ENCODE peak calls at places on chromosomes 7 and 10, in nine cellular contexts. O is GM12878, R is endodermal cell, Z is caudate nucleus, U is astrocyte, N is body of pancreas, D is right lobe of liver, B is fibroblast of lung, A is heart right ventricle. M is an unnamed sample.

GRCh38 chr10:64502936-64503335 is 981.7 kb downstream of the REEP3 start:
- DNase-seq in O (no peak), R (no peak), Z (no peak), U (no peak), N (no peak), D (no peak), B (no peak), A (no peak), M (no peak)

GRCh38 chr10:5563991-5564536 is 39.3 kb downstream of the CALML3 start:
- DNase-seq in O (no peak), R (peak), Z (no peak), U (peak), N (no peak), D (no peak), B (peak), A (no peak), M (peak)

GRCh38 chr10:86391986-86392722 is 25.6 kb upstream of the GRID1 start:
- DNase-seq in O (no peak), R (no peak), Z (no peak), U (no peak), N (no peak), D (no peak), B (no peak), A (no peak), M (no peak)

GRCh38 chr10:14385591-14386201 is 55.0 kb upstream of the FRMD4A start:
- DNase-seq in O (no peak), R (no peak), Z (no peak), U (no peak), N (no peak), D (no peak), B (no peak), A (no peak), M (peak)

GRCh38 chr10:122221958-122222357 is 49.1 kb upstream of the BTBD16 start:
- DNase-seq in O (no peak), R (no peak), Z (no peak), U (no peak), N (no peak), D (no peak), B (no peak), A (no peak), M (no peak)

GRCh38 chr7:66167773-66168367 is 37.3 kb upstream of the TPST1 start:
- DNase-seq in O (no peak), R (no peak), Z (no peak), U (peak), N (no peak), D (no peak), B (peak), A (no peak), M (peak)

GRCh38 chr7:122518488-122518887 is 180.4 kb downstream of the RNF133 start:
- DNase-seq in O (no peak), R (no peak), Z (no peak), U (no peak), N (no peak), D (no peak), B (no peak), A (no peak), M (no peak)

GRCh38 chr10:101609481-101609880 is 21.4 kb downstream of the DPCD start:
- DNase-seq in O (no peak), R (no peak), Z (no peak), U (peak), N (no peak), D (no peak), B (peak), A (no peak), M (no peak)

GRCh38 chr7:100689230-100690135 is 4.6 kb downstream of the GIGYF1 start:
- DNase-seq in O (no peak), R (no peak), Z (no peak), U (no peak), N (no peak), D (peak), B (no peak), A (no peak), M (no peak)

GRCh38 chr7:81857385-81857784 is 87.5 kb upstream of the HGF start:
- DNase-seq in O (no peak), R (no peak), Z (no peak), U (no peak), N (no peak), D (no peak), B (peak), A (no peak), M (peak)

GRCh38 chr7:117389871-117390270 is 37.4 kb downstream of the ASZ1 start:
- DNase-seq in O (no peak), R (no peak), Z (no peak), U (no peak), N (no peak), D (no peak), B (no peak), A (no peak), M (no peak)

GRCh38 chr10:17665742-17666141 is 21.8 kb downstream of the STAM start:
- DNase-seq in O (no peak), R (no peak), Z (no peak), U (peak), N (peak), D (no peak), B (peak), A (no peak), M (no peak)

GRCh38 chr7:74203157-74203556 is 6.6 kb upstream of the LAT2 start:
- DNase-seq in O (no peak), R (peak), Z (no peak), U (peak), N (peak), D (no peak), B (peak), A (no peak), M (peak)

GRCh38 chr7:47461161-47461560 is 120.8 kb downstream of the TNS3 start:
- DNase-seq in O (no peak), R (no peak), Z (no peak), U (peak), N (peak), D (no peak), B (peak), A (peak), M (peak)

GRCh38 chr7:34756691-34757090 is 98.7 kb downstream of the NPSR1 start:
- DNase-seq in O (no peak), R (no peak), Z (no peak), U (no peak), N (no peak), D (no peak), B (no peak), A (no peak), M (no peak)

GRCh38 chr10:26438534-26439269 is 561 bp downstream of the APBB1IP start:
- DNase-seq in O (no peak), R (peak), Z (no peak), U (peak), N (peak), D (peak), B (peak), A (peak), M (peak)

GRCh38 chr7:130273863-130274262 is 7.2 kb downstream of the CPA2 start:
- DNase-seq in O (no peak), R (peak), Z (no peak), U (peak), N (no peak), D (no peak), B (peak), A (no peak), M (peak)

GRCh38 chr7:109136893-109137292 is 567.2 kb downstream of the DNAJB9 start:
- DNase-seq in O (no peak), R (no peak), Z (no peak), U (no peak), N (no peak), D (no peak), B (no peak), A (no peak), M (no peak)

GRCh38 chr7:100157334-100158228 is 942 bp downstream of the TRAPPC14 start:
- DNase-seq in O (no peak), R (peak), Z (no peak), U (peak), N (peak), D (peak), B (peak), A (peak), M (peak)

GRCh38 chr10:127854769-127855583 is 37.8 kb downstream of the CLRN3 start:
- DNase-seq in O (no peak), R (peak), Z (no peak), U (no peak), N (no peak), D (no peak), B (no peak), A (no peak), M (no peak)

GRCh38 chr10:24483701-24484100 is 240.0 kb downstream of the ARHGAP21 start:
- DNase-seq in O (no peak), R (peak), Z (no peak), U (peak), N (peak), D (peak), B (peak), A (no peak), M (peak)

GRCh38 chr10:93379366-93380042 is 102.6 kb downstream of the MYOF start:
- DNase-seq in O (no peak), R (no peak), Z (no peak), U (peak), N (peak), D (no peak), B (peak), A (no peak), M (peak)

GRCh38 chr10:93380043-93380565 is 102.0 kb downstream of the MYOF start:
- DNase-seq in O (no peak), R (no peak), Z (no peak), U (no peak), N (no peak), D (no peak), B (peak), A (no peak), M (no peak)

GRCh38 chr10:93378039-93378438 is 104.1 kb downstream of the MYOF start:
- DNase-seq in O (no peak), R (no peak), Z (no peak), U (no peak), N (no peak), D (no peak), B (no peak), A (no peak), M (no peak)

GRCh38 chr10:93376372-93377296 is 105.5 kb downstream of the MYOF start:
- DNase-seq in O (peak), R (peak), Z (no peak), U (peak), N (peak), D (no peak), B (peak), A (peak), M (peak)
- H3K27ac ChIP-seq in O (no peak), R (no peak), Z (peak), U (peak), N (no peak), D (no peak), B (peak), A (peak), M (peak)

GRCh38 chr7:473211-473734 is 46.4 kb downstream of the PDGFA start:
- DNase-seq in O (no peak), R (no peak), Z (no peak), U (no peak), N (peak), D (peak), B (no peak), A (no peak), M (no peak)

GRCh38 chr7:472640-472957 is 47.0 kb downstream of the PDGFA start:
- DNase-seq in O (no peak), R (no peak), Z (no peak), U (no peak), N (no peak), D (no peak), B (no peak), A (no peak), M (no peak)

GRCh38 chr7:469591-469961 is 50.1 kb downstream of the PDGFA start:
- DNase-seq in O (no peak), R (no peak), Z (no peak), U (no peak), N (no peak), D (peak), B (no peak), A (no peak), M (no peak)

GRCh38 chr7:471866-472639 is 47.6 kb downstream of the PDGFA start:
- DNase-seq in O (no peak), R (no peak), Z (no peak), U (peak), N (peak), D (peak), B (peak), A (peak), M (peak)

GRCh38 chr7:471191-471865 is 48.3 kb downstream of the PDGFA start:
- DNase-seq in O (no peak), R (no peak), Z (no peak), U (no peak), N (no peak), D (no peak), B (no peak), A (no peak), M (no peak)
- H3K27ac ChIP-seq in O (no peak), R (no peak), Z (no peak), U (peak), N (no peak), D (no peak), B (peak), A (peak), M (peak)

GRCh38 chr7:27581906-27582305 is 80.8 kb downstream of the HIBADH start:
- DNase-seq in O (no peak), R (no peak), Z (no peak), U (no peak), N (no peak), D (no peak), B (no peak), A (no peak), M (no peak)

GRCh38 chr7:27586825-27587224 is 75.9 kb downstream of the HIBADH start:
- DNase-seq in O (peak), R (peak), Z (peak), U (no peak), N (peak), D (no peak), B (no peak), A (peak), M (no peak)

GRCh38 chr7:27590421-27590820 is 72.3 kb downstream of the HIBADH start:
- DNase-seq in O (no peak), R (no peak), Z (no peak), U (no peak), N (no peak), D (no peak), B (no peak), A (no peak), M (no peak)

GRCh38 chr7:27587429-27587828 is 75.3 kb downstream of the HIBADH start:
- DNase-seq in O (no peak), R (no peak), Z (no peak), U (no peak), N (no peak), D (no peak), B (no peak), A (no peak), M (no peak)

DNA sequence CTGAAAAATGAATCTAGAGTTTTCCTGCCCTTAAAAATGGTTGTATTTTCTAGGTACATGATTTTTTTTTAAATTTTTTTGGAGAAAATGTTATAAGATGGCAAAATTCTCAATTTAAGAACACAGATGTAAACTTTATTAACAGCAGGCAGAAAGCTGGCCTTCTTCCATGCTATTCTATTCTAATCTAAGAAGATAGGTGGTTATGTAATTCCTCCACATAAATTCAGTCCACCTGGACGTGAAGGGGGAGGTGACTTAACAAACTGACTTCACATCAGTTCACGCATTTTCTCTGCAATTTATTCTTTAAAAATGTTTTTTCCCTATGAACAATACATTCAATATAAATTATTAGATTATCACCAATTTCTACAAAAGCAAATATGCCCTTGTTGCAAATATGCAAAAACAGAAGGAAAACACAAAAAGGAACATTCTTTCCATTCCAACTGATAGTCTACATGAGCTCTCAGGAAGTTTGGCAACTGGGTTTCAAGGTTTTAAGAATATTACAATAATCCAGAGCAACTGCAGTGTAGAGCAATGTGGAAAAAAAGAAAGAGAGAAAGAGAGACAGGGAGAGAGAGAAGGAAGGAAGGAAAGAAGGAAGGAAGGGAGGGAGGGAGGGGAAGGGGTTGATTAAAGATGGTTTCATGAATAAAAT is 76.8 kb downstream of the HIBADH start:
- DNase-seq in O (no peak), R (no peak), Z (no peak), U (no peak), N (no peak), D (no peak), B (no peak), A (no peak), M (no peak)
- H3K27ac ChIP-seq in O (no peak), R (no peak), Z (no peak), U (no peak), N (no peak), D (no peak), B (no peak), A (no peak), M (no peak)

GRCh38 chr10:71888248-71888622 is 37.2 kb upstream of the PSAP start:
- DNase-seq in O (no peak), R (no peak), Z (no peak), U (no peak), N (no peak), D (no peak), B (no peak), A (no peak), M (no peak)
- H3K27ac ChIP-seq in O (peak), R (no peak), Z (peak), U (no peak), N (no peak), D (peak), B (peak), A (peak), M (no peak)

DNA sequence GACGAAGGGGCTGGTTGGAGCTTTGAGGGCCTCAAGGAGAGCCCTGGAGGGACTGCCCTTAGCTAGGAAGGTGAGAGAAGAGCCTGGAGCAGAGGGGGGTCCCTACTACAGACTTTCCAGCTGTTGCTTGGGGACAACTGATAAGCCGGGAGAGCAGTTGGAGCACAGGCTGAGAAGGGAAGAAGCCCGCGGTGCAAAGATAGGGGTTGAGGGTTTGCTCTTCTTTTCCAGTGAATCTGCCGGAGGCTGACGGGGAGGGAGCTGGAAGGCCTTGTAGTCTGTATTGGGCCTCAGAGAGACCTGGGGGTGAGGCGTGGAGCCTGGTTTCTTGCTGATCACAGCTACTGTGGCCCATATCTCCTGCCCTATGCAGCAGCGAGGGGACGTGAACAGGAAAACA is 23.7 kb downstream of the CYP26A1 start:
- DNase-seq in O (no peak), R (peak), Z (no peak), U (no peak), N (no peak), D (no peak), B (no peak), A (no peak), M (no peak)
- H3K27ac ChIP-seq in O (no peak), R (no peak), Z (no peak), U (no peak), N (no peak), D (no peak), B (no peak), A (no peak), M (no peak)